ENCODE peak calls at places on chromosomes 13 and 19, in four cellular contexts. T, A, I and X are unnamed samples.

GRCh38 chr13:27269114-27269665 is 1.4 kb upstream of the RASL11A start:
- DNase-seq in A (no peak), I (no peak), T (no peak), X (no peak)

GRCh38 chr13:20654156-20654555 is 49.3 kb upstream of the IL17D start:
- DNase-seq in A (no peak), T (no peak), I (no peak), X (no peak)

GRCh38 chr19:7415163-7415856 is 66.6 kb downstream of the ARHGEF18 start:
- DNase-seq in T (no peak), A (no peak), I (no peak), X (peak; percentile 66)

GRCh38 chr19:2193807-2194206 is 30.1 kb downstream of the DOT1L start:
- DNase-seq in I (no peak), A (no peak), T (no peak), X (no peak)

GRCh38 chr19:39969266-39969665 is 1.7 kb upstream of the PSMC4 start:
- DNase-seq in A (no peak), I (no peak), T (no peak), X (no peak)

GRCh38 chr13:90591927-90592268 is 755.6 kb upstream of the MIR17HG start:
- DNase-seq in T (no peak), A (no peak), I (peak; percentile 41), X (no peak)

GRCh38 chr19:47188507-47189033 is 42.4 kb downstream of the BBC3 start:
- DNase-seq in I (no peak), T (no peak), A (no peak), X (no peak)

GRCh38 chr13:113176292-113176691 is 17.8 kb downstream of the PROZ start:
- DNase-seq in T (no peak), A (no peak), I (no peak), X (peak; percentile 64)

GRCh38 chr19:55621673-55622231 is 2.6 kb downstream of the ZNF784 start:
- DNase-seq in I (no peak), A (no peak), T (no peak), X (peak; percentile 56)

GRCh38 chr13:98423417-98423816 is 153.5 kb downstream of the STK24 start:
- DNase-seq in A (no peak), I (no peak), T (no peak), X (no peak)

GRCh38 chr13:43428545-43429287 is 358.1 kb downstream of the ENOX1 start:
- DNase-seq in I (no peak), T (no peak), A (no peak), X (no peak)

GRCh38 chr13:109642358-109642757 is 144.0 kb downstream of the IRS2 start:
- DNase-seq in A (no peak), I (no peak), T (no peak), X (no peak)

GRCh38 chr19:48625891-48626327 is 6.6 kb downstream of the SPHK2 start:
- DNase-seq in T (no peak), I (no peak), A (no peak), X (peak; percentile 75)

GRCh38 chr19:40220674-40221073 is 2.5 kb upstream of the TTC9B start:
- DNase-seq in T (no peak), I (no peak), A (no peak), X (no peak)

GRCh38 chr13:45564108-45564507 is 51.4 kb downstream of the ERICH6B start:
- DNase-seq in T (no peak), I (no peak), A (no peak), X (no peak)

GRCh38 chr19:31253816-31254551 is 95.3 kb downstream of the TSHZ3 start:
- DNase-seq in T (no peak), I (no peak), A (no peak), X (no peak)

GRCh38 chr19:48348039-48348438 is 15.7 kb downstream of the TMEM143 start:
- DNase-seq in A (no peak), T (no peak), I (no peak), X (no peak)

GRCh38 chr13:51245583-51245982 is 23.4 kb downstream of the FAM124A start:
- DNase-seq in T (no peak), I (no peak), A (no peak), X (no peak)

GRCh38 chr19:48443262-48443661 is 2.5 kb upstream of the GRWD1 start:
- DNase-seq in A (no peak), I (no peak), T (no peak), X (no peak)

GRCh38 chr19:35154535-35155406 is at the start of gene FXYD5:
- DNase-seq in A (peak; percentile 76), I (peak; percentile 69), T (peak; percentile 69), X (peak; percentile 85)

GRCh38 chr13:106275441-106276032 is 259.9 kb downstream of the EFNB2 start:
- DNase-seq in T (no peak), A (no peak), I (no peak), X (no peak)

GRCh38 chr19:2986951-2987491 is 9.7 kb downstream of the TLE6 start:
- DNase-seq in I (peak; percentile 58), T (no peak), A (no peak), X (no peak)

GRCh38 chr13:103255587-103256301 is 189.5 kb upstream of the SLC10A2 start:
- DNase-seq in T (no peak), A (no peak), I (no peak), X (no peak)

GRCh38 chr13:20227288-20227687 is 4.8 kb downstream of the GJB6 start:
- DNase-seq in A (no peak), T (no peak), I (no peak), X (no peak)

GRCh38 chr19:31518216-31518615 is 169.0 kb upstream of the TSHZ3 start:
- DNase-seq in T (no peak), I (no peak), A (no peak), X (no peak)

GRCh38 chr13:49810825-49811526 is 18.5 kb upstream of the KPNA3 start:
- DNase-seq in T (no peak), A (no peak), I (no peak), X (no peak)

GRCh38 chr13:41007359-41008118 is 11.6 kb downstream of the ELF1 start:
- DNase-seq in I (no peak), T (peak; percentile 75), A (no peak), X (no peak)

GRCh38 chr19:51501594-51502263 is at the start of gene SIGLEC12:
- DNase-seq in T (no peak), A (peak; percentile 39), I (no peak), X (no peak)

GRCh38 chr19:21841081-21841783 is 5.2 kb upstream of the ZNF43 start:
- DNase-seq in A (no peak), I (no peak), T (no peak), X (no peak)

GRCh38 chr13:33725340-33725739 is 92.6 kb upstream of the RFC3 start:
- DNase-seq in A (no peak), T (no peak), I (no peak), X (no peak)

GRCh38 chr13:95185851-95186250 is 115.4 kb downstream of the ABCC4 start:
- DNase-seq in I (no peak), T (no peak), A (no peak), X (no peak)

GRCh38 chr19:32822916-32823746 is 46.4 kb downstream of the SLC7A9 start:
- DNase-seq in A (no peak), I (no peak), T (no peak), X (no peak)

GRCh38 chr13:39836038-39836437 is 180.6 kb downstream of the COG6 start:
- DNase-seq in T (no peak), I (no peak), A (no peak), X (no peak)

GRCh38 chr19:11101057-11101456 is 11.8 kb downstream of the LDLR start:
- DNase-seq in A (no peak), I (no peak), T (no peak), X (no peak)

GRCh38 chr19:35995655-35995993 is 636 bp downstream of the SDHAF1 start:
- DNase-seq in A (peak; percentile 49), I (peak; percentile 77), T (peak; percentile 59), X (peak; percentile 68)

DNA sequence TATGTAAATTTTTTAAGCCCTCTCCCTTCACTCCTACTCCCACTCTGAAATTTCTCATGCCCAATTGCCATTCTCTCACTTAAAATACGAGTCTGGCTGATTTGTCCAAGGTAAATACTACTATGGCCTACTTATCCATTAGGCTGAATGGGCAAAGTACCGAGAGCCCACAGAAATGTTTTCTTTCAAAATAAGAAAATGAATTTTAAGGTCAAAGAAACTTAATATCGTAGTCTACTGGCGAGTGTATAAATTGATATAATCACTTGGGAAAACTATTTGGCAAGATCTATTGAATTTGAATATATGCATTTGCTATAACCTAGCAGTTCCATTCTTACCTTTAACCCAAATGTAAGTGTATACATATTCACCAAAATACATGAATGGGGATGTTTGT is 32.7 kb downstream of the ZNF45 start:
- DNase-seq in A (no peak), T (no peak), I (no peak), X (no peak)
- H3K9me3 ChIP-seq in A (no peaks in the 10 kb centered on the region), T (no peaks in the 10 kb centered on the region), I (peaks cover 14% of the 10 kb centered on the region), X (peaks cover 17% of the 10 kb centered on the region)

GRCh38 chr19:58134244-58134643 is 16.3 kb downstream of the ZNF329 start:
- DNase-seq in A (no peak), I (no peak), T (no peak), X (no peak)
- H3K9me3 ChIP-seq in A (peaks cover 29% of the 10 kb centered on the region), I (peaks cover 87% of the 10 kb centered on the region), T (peaks cover 9% of the 10 kb centered on the region), X (peaks cover 30% of the 10 kb centered on the region)

DNA sequence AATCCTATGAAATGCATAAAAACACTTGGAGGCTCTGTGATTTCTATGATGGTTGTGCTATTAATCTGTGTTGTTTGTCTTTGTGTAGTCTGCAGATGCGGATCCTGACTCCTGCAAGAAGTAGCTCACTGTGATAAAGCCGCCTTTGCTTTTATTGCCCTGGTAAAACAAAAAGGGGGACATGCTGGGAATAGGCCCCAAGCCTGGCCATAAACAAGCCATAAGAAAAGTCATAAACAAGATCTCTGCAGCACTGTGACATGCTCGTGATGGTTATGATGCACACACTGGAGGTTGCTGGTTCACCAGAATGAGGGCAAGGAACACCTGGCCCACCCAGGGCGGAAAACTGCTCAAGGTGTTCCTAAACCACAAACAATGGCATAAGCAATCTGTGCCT is 26.6 kb upstream of the ZNF266 start:
- DNase-seq in T (no peak), A (no peak), I (no peak), X (no peak)
- H3K9me3 ChIP-seq in T (peaks cover 17% of the 10 kb centered on the region), A (no peaks in the 10 kb centered on the region), I (peaks cover 84% of the 10 kb centered on the region), X (peaks cover 11% of the 10 kb centered on the region)

DNA sequence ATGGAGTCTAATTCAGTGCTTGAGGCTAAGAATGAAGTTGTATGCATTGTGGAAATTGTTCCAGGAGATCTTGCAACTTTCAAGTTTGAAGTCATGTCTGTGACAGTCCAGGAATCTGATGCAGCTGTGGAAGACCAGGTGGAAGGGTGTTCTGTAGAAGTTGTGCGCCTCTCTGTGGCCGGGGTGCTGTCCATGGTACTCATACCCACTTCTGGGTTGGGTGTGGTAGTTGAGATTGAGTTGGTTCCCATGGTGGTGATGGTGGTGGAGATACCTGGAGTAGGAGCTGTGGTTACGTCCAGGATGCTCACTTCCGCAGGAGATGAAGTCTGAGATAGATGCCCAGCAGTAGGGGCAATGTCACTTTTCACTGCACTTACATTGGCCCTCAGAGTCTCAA is 44.3 kb downstream of the MUC16 start:
- DNase-seq in A (no peak), I (no peak), T (no peak), X (no peak)
- H3K9me3 ChIP-seq in A (no peaks in the 10 kb centered on the region), I (peaks cover 89% of the 10 kb centered on the region), T (no peaks in the 10 kb centered on the region), X (peaks cover 3% of the 10 kb centered on the region)

GRCh38 chr13:85935868-85936467 is 136.7 kb upstream of the SLITRK6 start:
- DNase-seq in T (no peak), I (no peak), A (no peak), X (no peak)
- H3K9me3 ChIP-seq in T (peaks cover 5% of the 10 kb centered on the region), I (peaks cover 17% of the 10 kb centered on the region), A (no peaks in the 10 kb centered on the region), X (peaks cover 5% of the 10 kb centered on the region)

GRCh38 chr19:19677579-19677978 is 8.9 kb downstream of the ZNF101 start:
- DNase-seq in T (no peak), A (no peak), I (no peak), X (peak; percentile 33)
- H3K9me3 ChIP-seq in T (peaks cover 60% of the 10 kb centered on the region), A (no peaks in the 10 kb centered on the region), I (no peaks in the 10 kb centered on the region), X (peaks cover 7% of the 10 kb centered on the region)